ENCODE peak calls at places on chromosomes 13 and 19, in seven cellular contexts. Y, H, G, M, J, I and X are unnamed samples.

GRCh38 chr13:47858678-47859050 is 142.4 kb downstream of the SUCLA2 start:
- DNase-seq in Y (no peak), H (peak; percentile 88), G (no peak), M (no peak), J (no peak), I (no peak), X (no peak)

GRCh38 chr13:103908274-103908673 is 842.1 kb upstream of the SLC10A2 start:
- DNase-seq in Y (no peak), H (no peak), G (no peak), M (no peak), J (no peak), I (no peak), X (no peak)

GRCh38 chr13:90713436-90714133 is 633.9 kb upstream of the MIR17HG start:
- DNase-seq in Y (no peak), H (no peak), G (no peak), M (no peak), J (no peak), I (no peak), X (no peak)

GRCh38 chr13:95834134-95834765 is 157.3 kb downstream of the DNAJC3 start:
- DNase-seq in Y (peak; percentile 39), H (peak; percentile 71), G (peak; percentile 36), M (peak; percentile 17), J (peak; percentile 23), I (peak; percentile 67), X (peak; percentile 76)

GRCh38 chr13:60329221-60329983 is 67.6 kb upstream of the TDRD3 start:
- DNase-seq in Y (no peak), H (peak; percentile 25), G (peak; percentile 19), M (no peak), J (no peak), I (peak; percentile 45), X (peak; percentile 77)

GRCh38 chr19:4367781-4368127 is 24.4 kb downstream of the MPND start:
- DNase-seq in Y (no peak), H (no peak), G (no peak), M (no peak), J (no peak), I (no peak), X (no peak)

GRCh38 chr13:98978280-98978679 is 416 bp upstream of the DOCK9 start:
- DNase-seq in Y (no peak), H (peak; percentile 90), G (no peak), M (no peak), J (no peak), I (no peak), X (no peak)

GRCh38 chr19:58555369-58555885 is 522 bp upstream of the CHMP2A start:
- DNase-seq in Y (no peak), H (no peak), G (no peak), M (no peak), J (no peak), I (no peak), X (no peak)

GRCh38 chr13:95641291-95641811 is 3.2 kb downstream of the DZIP1 start:
- DNase-seq in Y (no peak), H (peak; percentile 52), G (no peak), M (no peak), J (no peak), I (no peak), X (peak; percentile 47)

GRCh38 chr13:99589575-99589974 is 88.3 kb downstream of the TM9SF2 start:
- DNase-seq in Y (no peak), H (no peak), G (no peak), M (no peak), J (no peak), I (no peak), X (no peak)

GRCh38 chr13:32783067-32783466 is 196.8 kb downstream of the PDS5B start:
- DNase-seq in Y (no peak), H (peak; percentile 40), G (no peak), M (no peak), J (no peak), I (no peak), X (no peak)

GRCh38 chr19:2774083-2774679 is 8.9 kb downstream of the SGTA start:
- DNase-seq in Y (no peak), H (no peak), G (no peak), M (no peak), J (no peak), I (no peak), X (no peak)

GRCh38 chr13:113562085-113562749 is 22.3 kb upstream of the TFDP1 start:
- DNase-seq in Y (peak; percentile 17), H (peak; percentile 74), G (peak; percentile 34), M (no peak), J (no peak), I (peak; percentile 84), X (peak; percentile 93)

GRCh38 chr19:10286803-10287737 is at the start of gene ICAM4:
- DNase-seq in Y (no peak), H (no peak), G (no peak), M (no peak), J (peak; percentile 49), I (peak; percentile 40), X (peak; percentile 78)

GRCh38 chr13:110971486-110971885 is 56.6 kb upstream of the ANKRD10 start:
- DNase-seq in Y (no peak), H (no peak), G (no peak), M (no peak), J (no peak), I (no peak), X (no peak)

GRCh38 chr13:91375119-91375729 is 23.2 kb upstream of the GPC5 start:
- DNase-seq in Y (no peak), H (peak; percentile 20), G (no peak), M (no peak), J (no peak), I (peak; percentile 6), X (no peak)

GRCh38 chr13:43335669-43336068 is 312.3 kb downstream of the DNAJC15 start:
- DNase-seq in Y (no peak), H (no peak), G (no peak), M (no peak), J (no peak), I (no peak), X (no peak)

GRCh38 chr19:11849264-11849615 is 714 bp downstream of the ZNF439 start:
- DNase-seq in Y (no peak), H (no peak), G (no peak), M (no peak), J (peak; percentile 29), I (no peak), X (no peak)

GRCh38 chr13:112012004-112012704 is 54.8 kb upstream of the SOX1 start:
- DNase-seq in Y (no peak), H (no peak), G (no peak), M (no peak), J (no peak), I (peak; percentile 35), X (peak; percentile 23)

GRCh38 chr13:20489185-20489820 is 36.4 kb downstream of the CRYL1 start:
- DNase-seq in Y (peak; percentile 8), H (peak; percentile 56), G (peak; percentile 69), M (no peak), J (no peak), I (no peak), X (no peak)

GRCh38 chr19:1161716-1162115 is 12.4 kb downstream of the SBNO2 start:
- DNase-seq in Y (no peak), H (no peak), G (peak; percentile 49), M (no peak), J (no peak), I (no peak), X (no peak)

GRCh38 chr13:42036711-42037110 is 11.7 kb upstream of the DGKH start:
- DNase-seq in Y (no peak), H (no peak), G (no peak), M (no peak), J (no peak), I (no peak), X (no peak)

GRCh38 chr13:97257800-97258799 is 36.0 kb downstream of the MBNL2 start:
- DNase-seq in Y (no peak), H (peak; percentile 88), G (peak; percentile 54), M (no peak), J (no peak), I (no peak), X (peak; percentile 50)

GRCh38 chr19:1901940-1902404 is 3.2 kb upstream of the ADAT3 start:
- DNase-seq in Y (no peak), H (no peak), G (no peak), M (no peak), J (no peak), I (no peak), X (no peak)

GRCh38 chr19:5345895-5346386 is 5.3 kb upstream of the PTPRS start:
- DNase-seq in Y (no peak), H (peak; percentile 60), G (peak; percentile 55), M (no peak), J (no peak), I (no peak), X (no peak)

GRCh38 chr13:26048745-26049144 is 3.1 kb downstream of the SHISA2 start:
- DNase-seq in Y (no peak), H (no peak), G (no peak), M (no peak), J (no peak), I (no peak), X (no peak)

GRCh38 chr13:98535501-98536357 is 41.2 kb downstream of the STK24 start:
- DNase-seq in Y (no peak), H (peak; percentile 50), G (no peak), M (no peak), J (no peak), I (no peak), X (no peak)

GRCh38 chr19:39870171-39870971 is 24.2 kb upstream of the FBL start:
- DNase-seq in Y (no peak), H (no peak), G (no peak), M (no peak), J (no peak), I (peak; percentile 30), X (peak; percentile 52)

GRCh38 chr13:99666146-99666805 is 165.0 kb downstream of the TM9SF2 start:
- DNase-seq in Y (no peak), H (no peak), G (no peak), M (no peak), J (no peak), I (no peak), X (no peak)

GRCh38 chr19:18488838-18489626 is 32.8 kb downstream of the ELL start:
- DNase-seq in Y (no peak), H (no peak), G (peak; percentile 22), M (no peak), J (no peak), I (peak; percentile 70), X (peak; percentile 81)

GRCh38 chr13:26257049-26257448 is 3.1 kb downstream of the CDK8 start:
- DNase-seq in Y (no peak), H (no peak), G (no peak), M (no peak), J (no peak), I (no peak), X (no peak)

GRCh38 chr13:112229992-112230872 is 145.9 kb upstream of the SPACA7 start:
- DNase-seq in Y (no peak), H (no peak), G (no peak), M (no peak), J (no peak), I (no peak), X (no peak)

GRCh38 chr19:16637535-16637934 is 9.5 kb upstream of the MED26 start:
- DNase-seq in Y (no peak), H (peak; percentile 31), G (no peak), M (no peak), J (no peak), I (no peak), X (no peak)

GRCh38 chr19:30890033-30890432 is 459.2 kb downstream of the TSHZ3 start:
- DNase-seq in Y (no peak), H (no peak), G (no peak), M (no peak), J (no peak), I (no peak), X (no peak)

GRCh38 chr13:33544308-33544707 is 258.8 kb upstream of the STARD13 start:
- DNase-seq in Y (no peak), H (no peak), G (no peak), M (no peak), J (no peak), I (no peak), X (no peak)

GRCh38 chr19:54616057-54616456 is 14.2 kb upstream of the LILRB1 start:
- DNase-seq in Y (no peak), H (no peak), G (no peak), M (no peak), J (no peak), I (no peak), X (no peak)

GRCh38 chr13:100203696-100204367 is 114.9 kb downstream of the PCCA start:
- DNase-seq in Y (no peak), H (peak; percentile 61), G (no peak), M (no peak), J (no peak), I (no peak), X (no peak)